ENCODE peak calls at places on chromosomes 16 and 17, in six cellular contexts. A is Calu3, U is AG20443, O is RWPE1, V is progenitor cell of endocrine pancreas, T is C1 segment of cervical spinal cord. F is an unnamed sample.
A peak's percentile ranks its signal among the peaks of the same experiment; 100 is the strongest.

GRCh38 chr17:6548034-6548433 is 8.3 kb downstream of the PITPNM3 start:
- DNase-seq in U (no peak), O (no peak), T (no peak), A (no peak), V (no peak), F (no peak)

GRCh38 chr16:59330030-59330670 is 596.0 kb upstream of the GOT2 start:
- DNase-seq in T (no peak), V (no peak), U (peak; percentile 45), A (no peak), O (no peak), F (no peak)

GRCh38 chr17:57948555-57949420 is 6.4 kb downstream of the CUEDC1 start:
- DNase-seq in O (peak; percentile 97), V (no peak), A (peak; percentile 61), T (no peak), U (peak; percentile 83), F (peak; percentile 47)

GRCh38 chr17:64783556-64784352 is 121.6 kb upstream of the SMURF2 start:
- DNase-seq in V (no peak), T (no peak), A (no peak), O (no peak), U (no peak), F (no peak)

GRCh38 chr17:77451894-77452852 is 311.4 kb downstream of the SEC14L1 start:
- DNase-seq in V (peak; percentile 44), T (peak; percentile 84), A (peak; percentile 52), U (peak; percentile 86), O (peak; percentile 80), F (peak; percentile 83)

GRCh38 chr17:58527949-58528348 is 13.5 kb upstream of the MTMR4 start:
- DNase-seq in U (peak; percentile 29), A (peak; percentile 28), T (peak; percentile 81), V (no peak), O (no peak), F (no peak)

GRCh38 chr17:27800522-27800921 is at the start of gene NOS2:
- DNase-seq in A (no peak), U (no peak), T (no peak), V (no peak), O (no peak), F (no peak)

GRCh38 chr17:5672141-5672540 is 87.8 kb upstream of the NLRP1 start:
- DNase-seq in O (no peak), A (no peak), V (no peak), U (no peak), T (no peak), F (no peak)

GRCh38 chr17:27475070-27475673 is 18.9 kb downstream of the KSR1 start:
- DNase-seq in U (no peak), A (no peak), V (no peak), O (no peak), T (no peak), F (no peak)

GRCh38 chr17:1002771-1003555 is 6.0 kb downstream of the TIMM22 start:
- DNase-seq in T (peak; percentile 43), O (no peak), U (peak; percentile 80), V (no peak), A (no peak), F (peak; percentile 46)

GRCh38 chr17:58568050-58568830 is 53.8 kb upstream of the MTMR4 start:
- DNase-seq in T (no peak), U (no peak), V (no peak), A (no peak), O (no peak), F (no peak)

GRCh38 chr17:45013021-45013997 is 38.1 kb downstream of the DCAKD start:
- DNase-seq in U (no peak), T (peak; percentile 22), A (no peak), V (no peak), O (no peak), F (peak; percentile 59)

GRCh38 chr16:88784074-88784855 is 755 bp downstream of the PIEZO1 start:
- DNase-seq in A (peak; percentile 84), U (peak; percentile 86), T (peak; percentile 63), O (peak; percentile 59), V (peak; percentile 62), F (peak; percentile 77)

GRCh38 chr17:19237389-19238166 is 412 bp downstream of the EPN2 start:
- DNase-seq in A (peak; percentile 8), O (peak; percentile 34), T (peak; percentile 56), U (peak; percentile 22), V (peak; percentile 39), F (peak; percentile 59)

GRCh38 chr17:28335959-28336871 is 654 bp downstream of the TNFAIP1 start:
- DNase-seq in A (peak; percentile 66), U (peak; percentile 79), T (no peak), O (peak; percentile 80), V (peak; percentile 37), F (peak; percentile 48)

GRCh38 chr17:28395968-28396367 is 10.0 kb downstream of the SLC46A1 start:
- DNase-seq in O (no peak), U (no peak), T (no peak), V (no peak), A (no peak), F (no peak)